ENCODE peak calls at places on chromosome 14, in five cellular contexts. O is testis, C is NB4, W is transverse colon, Y is A549. M is an unnamed sample.

GRCh38 chr14:104081951-104082464 is 3.5 kb upstream of the ASPG start:
- DNase-seq in Y (no peak), C (no peak), W (no peak), O (no peak), M (no peak)

GRCh38 chr14:90757452-90757851 is 58.8 kb downstream of the TTC7B start:
- DNase-seq in C (peak; percentile 11), W (no peak), Y (no peak), O (no peak), M (no peak)

GRCh38 chr14:94613720-94614644 is 1.8 kb downstream of the SERPINA3 start:
- DNase-seq in Y (no peak), O (no peak), C (no peak), W (no peak), M (no peak)

GRCh38 chr14:84750763-84751554 is 779.0 kb upstream of the FLRT2 start:
- DNase-seq in W (no peak), C (no peak), O (no peak), Y (no peak), M (no peak)

GRCh38 chr14:30607156-30607780 is 14.9 kb upstream of the SCFD1 start:
- DNase-seq in C (peak; percentile 8), W (no peak), O (no peak), Y (no peak), M (no peak)

GRCh38 chr14:44463386-44464004 is 43.6 kb downstream of the FSCB start:
- DNase-seq in Y (no peak), O (no peak), W (no peak), C (no peak), M (no peak)

GRCh38 chr14:99427632-99428315 is 52.9 kb downstream of the SETD3 start:
- DNase-seq in O (no peak), Y (no peak), W (no peak), C (no peak), M (no peak)

GRCh38 chr14:22883191-22883976 is at the start of gene REM2:
- DNase-seq in C (no peak), O (no peak), Y (no peak), W (no peak), M (no peak)

GRCh38 chr14:84544486-84544885 is 985.5 kb upstream of the FLRT2 start:
- DNase-seq in Y (no peak), C (no peak), W (no peak), O (no peak), M (no peak)

GRCh38 chr14:66109426-66109825 is 376.7 kb upstream of the CCDC196 start:
- DNase-seq in W (no peak), O (no peak), C (no peak), Y (no peak), M (no peak)

GRCh38 chr14:22384167-22384549 is 204.9 kb downstream of the DAD1 start:
- DNase-seq in O (no peak), Y (no peak), W (no peak), C (no peak), M (no peak)

GRCh38 chr14:77124345-77125274 is 17.0 kb downstream of the ZDHHC22 start:
- DNase-seq in O (peak; percentile 74), W (peak; percentile 67), Y (peak; percentile 48), C (peak; percentile 18), M (peak; percentile 76)

GRCh38 chr14:53190938-53191337 is 37.8 kb upstream of the DDHD1 start:
- DNase-seq in Y (no peak), W (no peak), O (no peak), C (no peak), M (no peak)

GRCh38 chr14:71021347-71022014 is 114.2 kb downstream of the PCNX1 start:
- DNase-seq in C (no peak), Y (peak; percentile 19), W (no peak), O (no peak), M (no peak)

GRCh38 chr14:76955575-76956252 is 72.8 kb downstream of the IRF2BPL start:
- DNase-seq in Y (peak; percentile 60), W (no peak), O (no peak), C (peak; percentile 89), M (no peak)

GRCh38 chr14:36177489-36177888 is 967 bp upstream of the PTCSC3 start:
- DNase-seq in C (no peak), Y (no peak), O (no peak), W (no peak), M (no peak)

GRCh38 chr14:55188686-55189295 is 2.6 kb downstream of the DLGAP5 start:
- DNase-seq in Y (no peak), O (no peak), W (no peak), C (no peak), M (no peak)

GRCh38 chr14:55191881-55192616 is 664 bp upstream of the DLGAP5 start:
- DNase-seq in Y (peak; percentile 13), C (no peak), O (no peak), W (no peak), M (peak; percentile 43)

GRCh38 chr14:55194656-55195355 is 3.4 kb upstream of the DLGAP5 start:
- DNase-seq in O (no peak), Y (no peak), C (no peak), W (no peak), M (no peak)

GRCh38 chr14:55191101-55191880 is at the start of gene DLGAP5:
- DNase-seq in C (peak; percentile 96), Y (peak; percentile 96), O (peak; percentile 98), W (peak; percentile 95), M (peak; percentile 97)
- TF ChIP-seq POLR2A in C (peak; percentile 67), Y (peak; percentile 57), O (peak; percentile 63), W (peak; percentile 70), M (peak; percentile 92)

DNA sequence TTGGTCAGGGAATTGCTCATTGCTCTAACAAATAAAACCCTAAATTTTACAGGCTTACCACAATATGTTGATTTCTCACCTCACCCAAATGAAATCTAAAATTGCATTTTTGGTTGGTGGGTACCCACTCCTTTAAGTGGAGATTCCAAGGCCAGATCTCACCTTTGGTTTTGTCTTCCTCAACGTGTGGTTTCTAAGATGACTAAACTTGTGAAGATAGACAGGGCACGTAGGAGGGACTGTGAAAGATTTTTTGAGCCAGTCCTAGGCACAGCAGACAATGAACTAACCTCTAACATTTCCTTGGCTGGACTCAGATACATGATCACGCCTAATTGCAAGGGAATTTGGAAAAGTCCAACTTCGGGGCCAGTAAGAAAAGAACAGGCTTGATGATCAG is 1003.9 kb downstream of the FLRT2 start:
- DNase-seq in Y (no peak), O (no peak), W (no peak), C (no peak), M (no peak)
- TF ChIP-seq POLR2A in Y (no peak), O (no peak), W (no peak), C (no peak), M (no peak)

GRCh38 chr14:96213871-96214465 is 9.3 kb downstream of the BDKRB2 start:
- DNase-seq in O (no peak), Y (no peak), W (no peak), C (no peak), M (no peak)
- TF ChIP-seq POLR2A in O (no peak), Y (no peak), W (no peak), C (no peak), M (no peak)

GRCh38 chr14:102849522-102850379 is 72.5 kb downstream of the TRAF3 start:
- DNase-seq in C (no peak), W (peak; percentile 63), Y (no peak), O (no peak), M (peak; percentile 31)
- TF ChIP-seq POLR2A in C (no peak), W (no peak), Y (no peak), O (no peak), M (no peak)

M was measured in erythroblast.